ENCODE peak calls at places on chromosomes 4 and X, in five cellular contexts. One of them, this sample, is unnamed.

GRCh38 chr4:163111588-163111987 is 55.1 kb downstream of the NAF1 start:
- DNase-seq in left cardiac atrium: no peak
- DNase-seq in activated CD8-positive, alpha-beta T cell treated with anti-CD3 and anti-CD28 coated beads, Interleukin-2, amount 10 ng/mL, durations not matched to agents 7 days and 5 days: no peak
- DNase-seq in OCI-LY7: no peak
- DNase-seq in tibial artery: no peak
- DNase-seq in this sample: no peak

GRCh38 chrX:23904096-23904495 is 3.6 kb downstream of the APOO start:
- DNase-seq in left cardiac atrium: no peak
- DNase-seq in activated CD8-positive, alpha-beta T cell treated with anti-CD3 and anti-CD28 coated beads, Interleukin-2, amount 10 ng/mL, durations not matched to agents 7 days and 5 days: no peak
- DNase-seq in OCI-LY7: no peak
- DNase-seq in tibial artery: no peak
- DNase-seq in this sample: peak

GRCh38 chr4:47193179-47193578 is 161.8 kb downstream of the GABRB1 start:
- DNase-seq in left cardiac atrium: no peak
- DNase-seq in activated CD8-positive, alpha-beta T cell treated with anti-CD3 and anti-CD28 coated beads, Interleukin-2, amount 10 ng/mL, durations not matched to agents 7 days and 5 days: no peak
- DNase-seq in OCI-LY7: no peak
- DNase-seq in tibial artery: no peak
- DNase-seq in this sample: no peak

GRCh38 chr4:74009307-74009706 is 10.8 kb upstream of the CXCL5 start:
- DNase-seq in left cardiac atrium: no peak
- DNase-seq in activated CD8-positive, alpha-beta T cell treated with anti-CD3 and anti-CD28 coated beads, Interleukin-2, amount 10 ng/mL, durations not matched to agents 7 days and 5 days: no peak
- DNase-seq in OCI-LY7: no peak
- DNase-seq in tibial artery: no peak
- DNase-seq in this sample: no peak

GRCh38 chr4:8110071-8110986 is 48.3 kb downstream of the ABLIM2 start:
- DNase-seq in left cardiac atrium: no peak
- DNase-seq in activated CD8-positive, alpha-beta T cell treated with anti-CD3 and anti-CD28 coated beads, Interleukin-2, amount 10 ng/mL, durations not matched to agents 7 days and 5 days: no peak
- DNase-seq in OCI-LY7: peak
- DNase-seq in tibial artery: no peak
- DNase-seq in this sample: no peak

GRCh38 chr4:59537231-59537886 is 1662.8 kb upstream of the ADGRL3 start:
- DNase-seq in left cardiac atrium: no peak
- DNase-seq in activated CD8-positive, alpha-beta T cell treated with anti-CD3 and anti-CD28 coated beads, Interleukin-2, amount 10 ng/mL, durations not matched to agents 7 days and 5 days: no peak
- DNase-seq in OCI-LY7: no peak
- DNase-seq in tibial artery: no peak
- DNase-seq in this sample: no peak

GRCh38 chr4:3211866-3212265 is 37.1 kb upstream of the MSANTD1 start:
- DNase-seq in left cardiac atrium: no peak
- DNase-seq in activated CD8-positive, alpha-beta T cell treated with anti-CD3 and anti-CD28 coated beads, Interleukin-2, amount 10 ng/mL, durations not matched to agents 7 days and 5 days: no peak
- DNase-seq in OCI-LY7: no peak
- DNase-seq in tibial artery: no peak
- DNase-seq in this sample: no peak

GRCh38 chrX:63585936-63586335 is 199.1 kb downstream of the ARHGEF9 start:
- DNase-seq in left cardiac atrium: no peak
- DNase-seq in activated CD8-positive, alpha-beta T cell treated with anti-CD3 and anti-CD28 coated beads, Interleukin-2, amount 10 ng/mL, durations not matched to agents 7 days and 5 days: no peak
- DNase-seq in OCI-LY7: no peak
- DNase-seq in tibial artery: no peak
- DNase-seq in this sample: no peak

GRCh38 chr4:24771241-24771640 is 24.1 kb upstream of the SOD3 start:
- DNase-seq in left cardiac atrium: no peak
- DNase-seq in activated CD8-positive, alpha-beta T cell treated with anti-CD3 and anti-CD28 coated beads, Interleukin-2, amount 10 ng/mL, durations not matched to agents 7 days and 5 days: no peak
- DNase-seq in OCI-LY7: no peak
- DNase-seq in tibial artery: no peak
- DNase-seq in this sample: no peak

GRCh38 chr4:128468485-128468989 is 180.9 kb upstream of the PGRMC2 start:
- DNase-seq in left cardiac atrium: peak
- DNase-seq in activated CD8-positive, alpha-beta T cell treated with anti-CD3 and anti-CD28 coated beads, Interleukin-2, amount 10 ng/mL, durations not matched to agents 7 days and 5 days: no peak
- DNase-seq in OCI-LY7: no peak
- DNase-seq in tibial artery: peak
- DNase-seq in this sample: peak

GRCh38 chrX:113512700-113513395 is 672.2 kb upstream of the AMOT start:
- DNase-seq in left cardiac atrium: no peak
- DNase-seq in activated CD8-positive, alpha-beta T cell treated with anti-CD3 and anti-CD28 coated beads, Interleukin-2, amount 10 ng/mL, durations not matched to agents 7 days and 5 days: no peak
- DNase-seq in OCI-LY7: no peak
- DNase-seq in tibial artery: no peak
- DNase-seq in this sample: no peak

GRCh38 chr4:163344147-163345050 is 707 bp downstream of the NPY5R start:
- DNase-seq in left cardiac atrium: peak
- DNase-seq in activated CD8-positive, alpha-beta T cell treated with anti-CD3 and anti-CD28 coated beads, Interleukin-2, amount 10 ng/mL, durations not matched to agents 7 days and 5 days: no peak
- DNase-seq in OCI-LY7: no peak
- DNase-seq in tibial artery: peak
- DNase-seq in this sample: no peak

GRCh38 chr4:14348506-14348905 is 653.8 kb upstream of the CPEB2 start:
- DNase-seq in left cardiac atrium: no peak
- DNase-seq in activated CD8-positive, alpha-beta T cell treated with anti-CD3 and anti-CD28 coated beads, Interleukin-2, amount 10 ng/mL, durations not matched to agents 7 days and 5 days: no peak
- DNase-seq in OCI-LY7: no peak
- DNase-seq in tibial artery: no peak
- DNase-seq in this sample: no peak

GRCh38 chrX:141278306-141278705 is 36.0 kb upstream of the SPANXC start:
- DNase-seq in left cardiac atrium: no peak
- DNase-seq in activated CD8-positive, alpha-beta T cell treated with anti-CD3 and anti-CD28 coated beads, Interleukin-2, amount 10 ng/mL, durations not matched to agents 7 days and 5 days: no peak
- DNase-seq in OCI-LY7: peak
- DNase-seq in tibial artery: no peak
- DNase-seq in this sample: peak

GRCh38 chrX:97046861-97047260 is 163.2 kb downstream of the RPA4 start:
- DNase-seq in left cardiac atrium: no peak
- DNase-seq in activated CD8-positive, alpha-beta T cell treated with anti-CD3 and anti-CD28 coated beads, Interleukin-2, amount 10 ng/mL, durations not matched to agents 7 days and 5 days: no peak
- DNase-seq in OCI-LY7: no peak
- DNase-seq in tibial artery: no peak
- DNase-seq in this sample: no peak

GRCh38 chr4:109751852-109752251 is 22.0 kb upstream of the PLA2G12A start:
- DNase-seq in left cardiac atrium: no peak
- DNase-seq in activated CD8-positive, alpha-beta T cell treated with anti-CD3 and anti-CD28 coated beads, Interleukin-2, amount 10 ng/mL, durations not matched to agents 7 days and 5 days: no peak
- DNase-seq in OCI-LY7: no peak
- DNase-seq in tibial artery: no peak
- DNase-seq in this sample: no peak